ENCODE peak calls at places on chromosomes 5 and 9, in six cellular contexts. A is thyroid gland, W is uterus, M is IMR-90, R is NB4, G is ovary. K is an unnamed sample.

GRCh38 chr5:13508559-13508958 is 435.9 kb downstream of the DNAH5 start:
- DNase-seq in R (no peak), A (no peak), W (no peak), M (no peak), G (no peak), K (no peak)

GRCh38 chr9:90219548-90220118 is 423.0 kb downstream of the DIRAS2 start:
- DNase-seq in W (no peak), A (peak), R (no peak), G (no peak), M (no peak), K (no peak)

GRCh38 chr5:51829226-51829625 is 446.0 kb downstream of the ISL1 start:
- DNase-seq in G (no peak), W (no peak), R (no peak), M (no peak), A (no peak), K (no peak)

GRCh38 chr5:125370486-125370885 is 624.0 kb upstream of the ZNF608 start:
- DNase-seq in G (no peak), A (no peak), M (no peak), W (no peak), R (no peak), K (no peak)

GRCh38 chr9:18861599-18862546 is 171.1 kb downstream of the SAXO1 start:
- DNase-seq in M (peak), W (peak), A (peak), R (no peak), G (peak), K (no peak)

GRCh38 chr5:71904852-71905251 is 185.8 kb downstream of the CARTPT start:
- DNase-seq in R (no peak), A (no peak), W (no peak), M (no peak), G (no peak), K (no peak)

GRCh38 chr5:62632181-62632580 is 53.6 kb downstream of the LRRC70 start:
- DNase-seq in A (no peak), M (no peak), R (no peak), G (no peak), W (no peak), K (no peak)

GRCh38 chr5:40210705-40211104 is 469.0 kb upstream of the PTGER4 start:
- DNase-seq in M (no peak), G (no peak), W (no peak), R (no peak), A (no peak), K (no peak)

GRCh38 chr9:117409321-117409720 is 5.5 kb downstream of the ASTN2 start:
- DNase-seq in W (no peak), A (no peak), G (no peak), M (no peak), R (no peak), K (no peak)

GRCh38 chr9:102985162-102985900 is 9.8 kb upstream of the CYLC2 start:
- DNase-seq in M (no peak), A (no peak), R (no peak), G (no peak), W (no peak), K (no peak)

GRCh38 chr5:107535849-107536248 is 134.9 kb downstream of the EFNA5 start:
- DNase-seq in A (no peak), G (no peak), R (no peak), M (no peak), W (no peak), K (no peak)

GRCh38 chr9:34252016-34252415 is 73.2 kb downstream of the UBAP1 start:
- DNase-seq in A (no peak), R (no peak), W (no peak), G (no peak), M (no peak), K (no peak)

GRCh38 chr5:138754699-138755057 is 1.5 kb downstream of the CTNNA1 start:
- DNase-seq in A (no peak), M (no peak), G (no peak), R (no peak), W (no peak), K (no peak)

GRCh38 chr9:12774861-12775367 is at the start of gene LURAP1L:
- DNase-seq in W (peak), R (no peak), G (peak), A (peak), M (peak), K (no peak)
- TF ChIP-seq POLR2A in W (no peak), R (no peak), G (no peak), A (peak), M (peak), K (no peak)

DNA sequence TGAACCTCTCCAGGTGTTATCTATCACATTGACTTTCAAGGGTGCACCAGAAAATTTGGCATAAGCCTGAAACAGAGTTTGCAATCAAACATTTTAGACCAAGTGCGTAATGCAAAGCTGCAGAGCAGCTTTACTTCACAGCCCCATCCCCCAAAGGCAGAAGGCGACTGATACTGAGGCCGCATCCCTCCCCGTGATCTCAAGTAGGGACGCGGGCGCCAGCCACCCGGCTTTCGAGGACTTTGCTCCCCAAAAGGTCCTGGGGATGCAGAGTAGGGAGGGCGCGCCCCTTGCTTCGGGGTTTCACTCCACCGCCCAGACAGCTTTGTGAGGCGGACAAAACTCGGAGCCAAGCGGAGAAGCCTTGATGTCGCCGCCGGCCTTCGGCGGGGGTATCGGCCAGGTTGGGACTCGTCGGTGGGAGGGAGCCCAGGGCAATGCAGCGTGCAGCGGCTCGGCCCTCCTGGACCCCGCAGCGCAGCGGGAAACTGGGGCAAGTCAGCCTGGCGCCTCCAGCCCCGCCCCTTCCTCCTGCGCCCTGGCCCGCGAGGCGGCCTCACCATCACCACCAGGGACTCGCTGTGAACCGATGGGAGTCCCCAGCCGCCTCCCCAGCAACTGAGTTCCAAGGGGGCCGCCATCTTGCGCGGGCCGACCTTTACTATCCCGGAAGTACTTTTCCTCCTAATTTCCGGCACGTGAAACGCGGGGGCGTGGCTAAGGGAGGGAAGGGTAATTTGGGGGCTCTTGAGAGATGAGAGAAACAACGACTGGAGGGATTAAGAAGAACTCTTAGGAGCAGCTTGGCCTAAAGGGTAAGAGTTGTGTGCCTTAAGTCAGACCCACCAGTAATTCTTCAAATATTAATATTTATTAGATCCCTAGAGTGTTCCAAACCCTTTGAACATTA is at the start of gene MTX3:
- DNase-seq in G (peak), M (peak), R (no peak), W (peak), A (peak), K (peak)
- TF ChIP-seq POLR2A in G (peak), M (peak), R (no peak), W (peak), A (peak), K (peak)

DNA sequence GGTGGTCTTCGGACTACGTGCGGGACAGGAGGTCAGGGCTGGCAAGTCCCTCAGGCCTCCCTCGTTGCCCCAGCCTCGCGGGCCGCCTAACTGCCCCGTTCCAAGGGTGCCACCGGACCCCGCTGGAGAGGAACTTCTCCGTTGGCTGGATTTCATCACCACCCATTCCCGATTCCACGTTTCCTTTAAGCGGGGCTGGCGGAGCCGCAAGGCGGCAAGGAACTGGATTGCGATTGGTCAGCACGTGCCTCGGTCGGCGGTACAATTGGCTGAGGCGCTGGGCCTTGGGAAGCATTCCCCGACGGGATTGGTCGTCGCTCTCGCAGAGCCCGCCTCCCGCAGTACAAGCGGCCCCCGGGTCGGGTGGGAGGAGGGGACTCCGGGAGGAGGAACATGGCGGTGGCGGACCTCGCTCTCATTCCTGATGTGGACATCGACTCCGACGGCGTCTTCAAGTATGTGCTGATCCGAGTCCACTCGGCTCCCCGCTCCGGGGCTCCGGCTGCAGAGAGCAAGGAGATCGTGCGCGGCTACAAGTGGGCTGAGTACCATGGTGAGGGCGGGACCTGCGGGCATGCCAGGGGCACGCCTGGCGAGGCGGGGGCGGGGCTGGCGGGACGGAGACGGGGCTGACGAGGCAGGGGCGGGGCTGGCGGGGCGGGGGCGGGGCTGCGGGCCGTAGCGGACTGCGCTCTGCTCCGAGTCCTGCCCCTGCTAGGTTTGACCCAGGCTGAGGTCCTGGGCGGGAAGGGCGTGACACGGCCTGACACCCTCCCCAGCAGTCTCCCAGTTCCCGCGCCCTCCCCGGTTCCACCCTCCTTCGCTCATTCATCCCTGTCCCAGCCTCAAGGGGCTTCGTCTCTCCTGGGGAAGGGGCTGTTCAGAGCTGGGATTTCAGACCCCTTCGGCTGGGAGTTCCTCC is at the start of gene PHPT1:
- DNase-seq in G (peak), R (peak), W (peak), M (peak), A (peak), K (peak)
- TF ChIP-seq POLR2A in G (peak), R (peak), W (peak), M (peak), A (peak), K (peak)

DNA sequence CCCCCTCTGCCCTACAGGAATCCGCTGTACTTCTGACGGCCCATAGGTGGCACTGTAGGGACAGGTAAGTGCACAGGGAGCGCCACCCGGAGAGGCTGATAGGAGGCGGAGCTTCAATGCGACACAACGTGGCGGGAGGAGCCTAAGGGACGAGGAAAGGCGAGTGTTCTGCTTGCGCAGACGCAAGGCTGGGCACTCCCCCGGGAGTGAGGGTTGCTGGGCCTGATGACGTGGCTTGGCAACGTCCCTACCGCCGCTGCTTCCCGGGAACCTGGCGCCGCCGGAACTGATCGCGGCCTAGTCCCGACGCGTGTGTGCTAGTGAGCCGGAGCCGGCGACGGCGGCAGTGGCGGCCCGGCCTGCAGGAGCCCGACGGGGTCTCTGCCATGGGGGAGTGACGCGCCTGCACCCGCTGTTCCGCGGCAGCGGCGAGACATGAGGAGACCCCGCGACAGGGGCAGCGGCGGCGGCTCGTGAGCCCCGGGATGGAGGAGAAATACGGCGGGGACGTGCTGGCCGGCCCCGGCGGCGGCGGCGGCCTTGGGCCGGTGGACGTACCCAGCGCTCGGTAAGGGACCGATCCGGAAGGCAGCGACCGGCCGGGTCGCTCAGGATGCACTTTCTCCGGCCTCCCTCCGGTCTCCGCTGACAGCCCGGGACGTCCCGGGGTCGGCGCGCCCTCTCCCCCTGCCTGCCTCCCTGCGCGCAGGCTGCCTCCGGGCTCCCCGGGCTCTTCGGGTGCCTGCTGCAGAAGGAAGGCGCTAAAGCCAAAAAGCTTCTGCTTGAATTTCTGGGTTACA is at the start of gene SLC30A5:
- DNase-seq in R (peak), M (peak), G (peak), W (peak), A (peak), K (peak)
- TF ChIP-seq POLR2A in R (peak), M (peak), G (peak), W (peak), A (peak), K (peak)

GRCh38 chr9:92228628-92229027 is 64.9 kb downstream of the IARS1 start:
- DNase-seq in A (no peak), G (no peak), M (no peak), R (no peak), W (no peak), K (no peak)

GRCh38 chr9:92236915-92237314 is 56.6 kb downstream of the IARS1 start:
- DNase-seq in M (no peak), G (no peak), W (no peak), A (no peak), R (no peak), K (no peak)

GRCh38 chr9:92234503-92234902 is 59.0 kb downstream of the IARS1 start:
- DNase-seq in W (no peak), A (peak), G (no peak), M (no peak), R (no peak), K (no peak)

GRCh38 chr9:92236465-92236864 is 57.0 kb downstream of the IARS1 start:
- DNase-seq in R (no peak), M (no peak), W (no peak), G (no peak), A (no peak), K (no peak)

DNA sequence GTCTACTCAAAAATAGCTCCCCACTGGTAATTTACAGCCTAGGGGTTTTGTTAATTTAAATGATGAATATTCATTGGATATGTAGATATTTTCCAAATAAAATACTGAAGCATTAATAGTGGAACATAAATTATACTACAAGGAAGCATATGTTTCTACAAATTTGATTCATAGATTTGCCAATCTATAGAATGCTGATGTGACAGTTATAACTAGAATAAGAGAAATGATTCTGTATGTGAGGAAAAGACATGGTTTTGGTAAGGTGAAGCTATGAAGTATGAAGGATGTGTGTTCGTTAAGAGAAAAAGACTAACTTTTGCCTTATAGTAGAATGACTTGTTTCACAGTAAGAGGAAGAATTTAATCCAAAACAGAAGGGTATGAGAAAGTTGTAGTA is 61.3 kb downstream of the IARS1 start:
- DNase-seq in M (no peak), R (no peak), G (no peak), A (no peak), W (no peak), K (no peak)
- TF ChIP-seq POLR2A in M (no peak), R (no peak), G (no peak), A (no peak), W (no peak), K (no peak)

DNA sequence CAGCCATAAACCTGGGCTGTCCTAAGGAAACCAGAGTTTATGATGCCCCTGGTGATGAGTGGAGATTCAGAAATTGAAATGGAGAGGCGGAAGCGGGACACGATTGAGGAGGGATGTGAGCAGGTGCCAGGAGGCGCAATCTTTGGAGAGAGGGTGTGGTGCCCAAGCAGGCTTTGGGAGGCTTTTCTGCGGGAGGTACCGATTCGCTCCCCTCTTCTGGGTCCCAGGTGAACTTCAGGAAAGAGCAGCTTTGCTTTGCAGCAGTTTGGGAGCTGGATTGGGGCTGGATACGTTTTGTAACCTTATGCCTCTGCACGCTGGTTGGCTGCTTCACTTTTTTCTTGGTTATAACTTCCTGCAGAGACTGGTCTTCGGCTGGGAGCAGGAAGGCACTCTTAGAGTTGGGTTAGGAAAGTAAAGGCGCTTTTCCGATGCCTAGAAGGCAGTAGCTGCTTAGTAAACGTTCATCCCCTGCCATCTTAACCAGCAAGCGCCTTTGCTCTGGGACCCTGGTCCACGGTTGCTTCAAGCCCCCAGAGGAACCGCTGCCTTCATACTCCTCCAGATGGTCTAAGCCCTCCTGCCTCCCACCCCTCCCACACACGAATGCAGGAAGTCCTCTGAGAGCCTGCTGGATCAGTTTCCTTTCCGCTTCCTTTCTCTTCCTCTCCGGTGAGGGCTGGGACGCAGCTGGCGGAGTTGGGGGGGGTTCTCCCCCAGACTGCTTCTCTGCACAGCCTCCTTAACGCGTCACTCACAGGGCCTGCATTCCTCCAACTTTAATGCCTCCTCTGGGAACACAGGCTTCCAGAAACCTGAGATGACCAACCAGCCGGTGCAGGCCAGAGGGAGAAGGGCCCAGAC is 15.2 kb upstream of the NEK6 start:
- DNase-seq in R (peak), M (peak), G (no peak), W (peak), A (no peak), K (no peak)
- TF ChIP-seq POLR2A in R (no peak), M (no peak), G (no peak), W (no peak), A (no peak), K (no peak)

DNA sequence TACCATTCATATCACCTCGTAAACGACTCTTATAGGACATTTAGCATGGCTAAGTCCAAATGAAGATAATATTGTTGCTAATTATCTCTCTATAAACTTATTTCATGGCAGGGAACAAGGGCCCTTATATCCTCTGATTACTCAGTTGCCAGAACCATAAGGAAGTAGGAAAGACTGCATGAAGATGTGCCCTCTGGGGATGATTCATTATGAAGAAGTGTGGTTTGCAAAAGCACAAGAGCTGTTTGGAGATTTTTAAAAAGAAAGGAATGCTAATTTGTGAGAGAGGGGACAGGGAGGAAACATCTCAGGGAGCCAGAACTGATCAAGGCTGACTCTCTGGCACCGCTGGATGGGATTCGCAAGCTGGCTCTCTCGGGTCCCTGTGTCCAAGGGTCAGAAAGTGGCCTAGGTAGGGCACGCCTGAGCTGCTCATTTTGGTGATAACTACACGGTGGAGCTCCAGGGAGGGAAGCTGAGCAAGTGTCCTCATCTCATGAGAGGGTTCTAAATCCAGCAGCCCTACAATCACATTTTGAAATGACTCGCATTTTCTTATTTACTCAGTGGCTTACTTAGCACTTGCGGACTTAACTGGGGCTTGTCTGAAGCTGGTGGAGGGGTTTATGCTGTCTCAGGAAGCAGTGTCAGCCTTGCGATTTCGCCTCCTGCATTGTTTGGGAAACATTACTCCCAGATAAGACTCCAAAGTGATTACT is 136.8 kb downstream of the C5orf15 start:
- DNase-seq in W (no peak), M (peak), A (no peak), G (no peak), R (no peak), K (no peak)
- TF ChIP-seq POLR2A in W (no peak), M (no peak), A (no peak), G (no peak), R (no peak), K (no peak)